ENCODE peak calls at places on chromosome 16, in four cellular contexts. I is GM12878, X is A549, W is HepG2. Q is an unnamed sample.

GRCh38 chr16:70320121-70320520 is 21.1 kb downstream of the DDX19B start:
- DNase-seq in W (no peak), X (no peak), I (no peak), Q (no peak)

GRCh38 chr16:27695161-27695560 is 145.2 kb downstream of the KATNIP start:
- DNase-seq in W (no peak), X (no peak), I (no peak), Q (no peak)

GRCh38 chr16:84989791-84990620 is 21.3 kb downstream of the ZDHHC7 start:
- DNase-seq in X (no peak), W (no peak), I (no peak), Q (no peak)

GRCh38 chr16:84286568-84287220 is 8.0 kb upstream of the WFDC1 start:
- DNase-seq in I (no peak), W (no peak), X (no peak), Q (no peak)

GRCh38 chr16:6018848-6019489 is 921.4 kb upstream of the EEF2KMT start:
- DNase-seq in X (no peak), I (no peak), W (no peak), Q (peak)

GRCh38 chr16:31071861-31072260 is 2.2 kb downstream of the ZNF668 start:
- DNase-seq in X (no peak), W (no peak), I (no peak), Q (no peak)

GRCh38 chr16:90046971-90047713 is 27.9 kb upstream of the DBNDD1 start:
- DNase-seq in X (no peak), I (no peak), W (peak), Q (no peak)

GRCh38 chr16:7107436-7107835 is 225.2 kb upstream of the RBFOX1 start:
- DNase-seq in I (no peak), W (no peak), X (no peak), Q (no peak)

GRCh38 chr16:81457326-81458133 is 12.9 kb downstream of the CMIP start:
- DNase-seq in X (peak), I (no peak), W (peak), Q (no peak)

GRCh38 chr16:80200079-80200478 is 340.7 kb upstream of the DYNLRB2 start:
- DNase-seq in I (no peak), X (peak), W (no peak), Q (no peak)

GRCh38 chr16:54507091-54507490 is 220.5 kb upstream of the IRX3 start:
- DNase-seq in W (no peak), X (no peak), I (no peak), Q (no peak)

GRCh38 chr16:12815361-12815760 is 11.7 kb upstream of the CPPED1 start:
- DNase-seq in I (no peak), W (peak), X (no peak), Q (no peak)

GRCh38 chr16:49021136-49021535 is 260.5 kb downstream of the CBLN1 start:
- DNase-seq in W (no peak), I (no peak), X (no peak), Q (peak)

GRCh38 chr16:49020436-49020835 is 261.2 kb downstream of the CBLN1 start:
- DNase-seq in X (no peak), I (no peak), W (no peak), Q (no peak)

GRCh38 chr16:49019826-49020401 is 261.7 kb downstream of the CBLN1 start:
- DNase-seq in W (no peak), X (no peak), I (no peak), Q (no peak)

GRCh38 chr16:49018259-49018931 is 263.2 kb downstream of the CBLN1 start:
- DNase-seq in I (no peak), X (no peak), W (no peak), Q (no peak)

DNA sequence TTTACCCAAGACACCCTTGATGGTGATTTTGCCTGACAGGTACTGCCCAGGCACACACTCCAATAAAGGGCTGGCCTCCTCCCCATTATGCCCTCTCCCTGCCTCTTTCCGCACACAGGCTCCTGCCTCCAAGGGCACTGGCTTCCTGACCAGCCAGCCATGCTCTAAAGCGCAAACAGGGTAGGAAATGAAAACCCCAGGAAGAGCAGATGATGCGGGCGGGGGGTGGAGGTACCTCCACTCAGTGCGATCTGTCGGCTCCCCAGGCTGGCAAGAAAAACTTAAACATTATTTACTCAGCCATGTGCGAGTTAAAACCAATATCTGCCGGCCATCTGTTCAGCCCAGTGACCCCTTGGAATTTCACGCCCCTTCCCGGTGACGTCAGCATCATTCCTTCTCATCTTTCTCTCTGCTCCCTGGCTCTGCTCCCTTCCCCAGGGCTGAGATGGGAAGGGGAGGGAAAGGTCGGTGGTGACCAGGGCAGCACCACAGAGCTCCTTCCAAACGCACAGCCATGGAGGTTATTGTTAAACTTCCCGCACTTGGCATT is 262.5 kb downstream of the CBLN1 start:
- DNase-seq in W (no peak), X (no peak), I (no peak), Q (no peak)
- TF ChIP-seq PBX3 in W (no peak), X (no peak), I (no peak), Q (no peak)

DNA sequence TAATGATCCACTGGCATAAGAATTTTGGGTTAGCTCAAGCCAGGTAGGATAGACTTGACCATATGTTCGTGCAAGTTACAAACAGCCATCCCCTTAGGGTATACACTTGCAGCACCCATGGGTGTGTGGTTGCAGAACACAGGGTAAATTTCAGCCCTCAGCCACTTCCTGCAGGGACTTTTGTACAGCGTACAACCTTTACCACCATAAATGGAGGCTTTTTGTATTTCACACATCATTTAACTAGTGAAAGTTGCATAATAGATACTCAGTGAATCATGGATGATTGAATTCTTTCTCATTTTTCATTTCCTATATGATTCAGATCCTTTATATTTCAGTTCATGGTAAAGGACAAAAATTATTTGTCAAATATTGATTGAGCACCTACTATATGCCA is 473.9 kb downstream of the CDH13 start:
- DNase-seq in I (no peak), W (no peak), X (no peak), Q (no peak)
- TF ChIP-seq SMC3 in I (no peak), W (no peak), X (no peak), Q (no peak)

DNA sequence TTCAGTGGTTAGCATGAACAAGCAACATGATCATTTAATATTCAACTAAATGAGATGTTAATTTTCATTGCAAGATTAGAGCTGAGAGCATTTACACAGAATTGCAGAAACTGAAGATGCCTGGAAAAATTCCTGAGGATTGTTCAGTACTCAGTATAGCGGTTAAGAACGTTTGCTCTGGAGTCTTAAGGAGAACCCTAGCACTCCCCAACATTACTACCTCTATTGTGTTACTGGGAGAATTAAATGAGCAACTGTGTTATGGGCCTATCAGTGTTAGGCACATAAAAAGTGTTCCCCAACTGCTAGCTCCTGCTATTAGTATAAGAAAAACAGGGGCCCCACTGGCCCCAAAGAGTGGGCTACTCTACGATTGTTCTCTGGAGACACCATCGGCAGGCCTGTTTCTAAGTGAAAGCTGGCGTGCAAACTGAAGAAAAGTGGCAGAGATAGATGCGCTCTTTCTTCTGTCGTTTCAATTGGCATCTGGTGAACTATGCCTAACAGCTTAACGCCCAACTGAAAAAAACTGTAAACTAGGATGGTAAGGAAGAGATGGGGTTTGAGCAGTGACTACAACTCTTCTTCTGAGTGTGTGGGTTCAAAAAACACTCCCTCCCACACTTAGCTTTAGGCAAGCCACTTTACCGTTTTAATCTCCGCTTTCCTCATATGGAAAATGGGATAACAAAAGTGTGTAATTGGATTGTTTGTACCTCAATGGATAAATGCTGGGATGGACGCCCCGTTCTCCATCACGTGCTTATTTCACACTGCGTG is 1.3 kb downstream of the CDR2 start:
- DNase-seq in W (no peak), I (no peak), X (no peak), Q (no peak)
- TF ChIP-seq CHD2 in W (no peak), I (no peak), X (no peak), Q (no peak)

GRCh38 chr16:87575027-87575804 is 27.1 kb upstream of the JPH3 start:
- DNase-seq in X (peak), W (no peak), I (no peak), Q (no peak)
- TF ChIP-seq PBX3 in X (no peak), W (no peak), I (no peak), Q (no peak)

DNA sequence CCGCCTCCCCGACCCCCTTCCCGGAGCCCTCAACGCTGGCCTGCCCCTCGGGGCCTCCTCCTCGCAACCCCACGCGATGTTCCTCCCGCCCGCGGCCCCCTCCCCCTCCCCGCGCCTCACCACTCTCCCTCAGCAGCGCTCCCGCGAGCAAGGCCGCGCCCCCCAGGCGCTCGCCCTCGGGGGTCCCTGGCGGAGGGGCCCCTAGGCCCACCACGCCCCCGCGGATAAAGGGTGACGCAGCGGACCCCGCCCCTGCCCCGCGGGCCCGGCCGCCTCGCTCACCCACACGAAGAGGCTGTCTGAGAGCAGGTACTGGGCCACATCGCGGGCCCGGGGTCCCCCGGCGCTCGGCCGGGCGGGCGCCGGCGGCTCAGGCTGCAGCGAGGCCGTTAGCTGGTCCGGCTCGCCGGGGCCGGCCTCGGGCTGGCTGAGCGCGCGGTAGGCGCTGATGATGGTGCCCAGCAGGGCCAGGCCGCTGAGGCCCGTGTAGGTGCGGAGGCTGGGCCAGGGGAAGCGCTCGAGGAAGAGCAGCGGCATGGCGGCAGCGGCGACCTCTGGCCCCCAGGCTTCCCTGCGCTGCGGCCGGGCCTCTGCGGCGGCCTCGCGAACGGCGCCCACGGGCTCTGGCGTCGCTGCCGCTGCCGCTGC is 430 bp downstream of the AMFR start:
- DNase-seq in I (no peak), X (no peak), W (no peak), Q (peak)
- TF ChIP-seq SMC3 in I (no peak), X (no peak), W (no peak), Q (no peak)

Q was measured in SK-N-SH.